ENCODE peak calls at places on chromosomes 13 and 19, in six cellular contexts. One of them, this sample, is unnamed.

GRCh38 chr13:26784704-26785639 is 24.4 kb upstream of the GPR12 start:
- DNase-seq in uterus: no peak
- DNase-seq in dorsolateral prefrontal cortex: no peak
- DNase-seq in sigmoid colon: no peak
- DNase-seq in mammary epithelial cell: no peak
- DNase-seq in body of pancreas: no peak
- DNase-seq in this sample: peak; percentile 1

GRCh38 chr13:44622701-44623100 is 46.6 kb upstream of the TSC22D1 start:
- DNase-seq in uterus: no peak
- DNase-seq in dorsolateral prefrontal cortex: no peak
- DNase-seq in mammary epithelial cell: no peak
- DNase-seq in body of pancreas: no peak
- DNase-seq in sigmoid colon: no peak
- DNase-seq in this sample: no peak

GRCh38 chr19:35845215-35846037 is 6.9 kb downstream of the NPHS1 start:
- DNase-seq in sigmoid colon: no peak
- DNase-seq in mammary epithelial cell: no peak
- DNase-seq in body of pancreas: peak; percentile 76
- DNase-seq in dorsolateral prefrontal cortex: no peak
- DNase-seq in uterus: no peak
- DNase-seq in this sample: no peak

GRCh38 chr13:43285891-43286602 is 262.7 kb downstream of the DNAJC15 start:
- DNase-seq in uterus: no peak
- DNase-seq in sigmoid colon: no peak
- DNase-seq in dorsolateral prefrontal cortex: no peak
- DNase-seq in mammary epithelial cell: no peak
- DNase-seq in body of pancreas: no peak
- DNase-seq in this sample: no peak

GRCh38 chr13:98490195-98490771 is 86.6 kb downstream of the STK24 start:
- DNase-seq in body of pancreas: no peak
- DNase-seq in mammary epithelial cell: no peak
- DNase-seq in dorsolateral prefrontal cortex: no peak
- DNase-seq in sigmoid colon: no peak
- DNase-seq in uterus: no peak
- DNase-seq in this sample: no peak

GRCh38 chr13:59261928-59262488 is 901.7 kb downstream of the DIAPH3 start:
- DNase-seq in sigmoid colon: no peak
- DNase-seq in body of pancreas: no peak
- DNase-seq in uterus: no peak
- DNase-seq in mammary epithelial cell: no peak
- DNase-seq in dorsolateral prefrontal cortex: no peak
- DNase-seq in this sample: peak; percentile 9

GRCh38 chr19:49438261-49438660 is 3.1 kb downstream of the SLC17A7 start:
- DNase-seq in uterus: no peak
- DNase-seq in body of pancreas: no peak
- DNase-seq in dorsolateral prefrontal cortex: peak; percentile 63
- DNase-seq in mammary epithelial cell: no peak
- DNase-seq in sigmoid colon: no peak
- DNase-seq in this sample: no peak

GRCh38 chr13:29456419-29456818 is 139.1 kb downstream of the SLC7A1 start:
- DNase-seq in uterus: no peak
- DNase-seq in mammary epithelial cell: no peak
- DNase-seq in dorsolateral prefrontal cortex: no peak
- DNase-seq in sigmoid colon: no peak
- DNase-seq in body of pancreas: no peak
- DNase-seq in this sample: no peak

GRCh38 chr13:109336730-109337129 is 449.7 kb downstream of the IRS2 start:
- DNase-seq in uterus: no peak
- DNase-seq in mammary epithelial cell: peak; percentile 65
- DNase-seq in body of pancreas: no peak
- DNase-seq in sigmoid colon: no peak
- DNase-seq in dorsolateral prefrontal cortex: no peak
- DNase-seq in this sample: no peak

GRCh38 chr19:42343344-42344110 is 18.1 kb downstream of the MEGF8 start:
- DNase-seq in body of pancreas: no peak
- DNase-seq in uterus: no peak
- DNase-seq in sigmoid colon: no peak
- DNase-seq in mammary epithelial cell: no peak
- DNase-seq in dorsolateral prefrontal cortex: no peak
- DNase-seq in this sample: no peak

GRCh38 chr19:33344210-33344609 is 29.3 kb upstream of the CEBPG start:
- DNase-seq in uterus: peak; percentile 20
- DNase-seq in sigmoid colon: peak; percentile 72
- DNase-seq in mammary epithelial cell: no peak
- DNase-seq in body of pancreas: peak; percentile 6
- DNase-seq in dorsolateral prefrontal cortex: no peak
- DNase-seq in this sample: no peak

GRCh38 chr19:11970174-11970573 is 5.3 kb downstream of the ZNF763 start:
- DNase-seq in mammary epithelial cell: no peak
- DNase-seq in dorsolateral prefrontal cortex: no peak
- DNase-seq in uterus: no peak
- DNase-seq in sigmoid colon: no peak
- DNase-seq in body of pancreas: no peak
- DNase-seq in this sample: no peak

GRCh38 chr19:32066056-32066455 is 279.4 kb upstream of the ZNF507 start:
- DNase-seq in uterus: no peak
- DNase-seq in sigmoid colon: no peak
- DNase-seq in mammary epithelial cell: peak; percentile 12
- DNase-seq in dorsolateral prefrontal cortex: no peak
- DNase-seq in body of pancreas: no peak
- DNase-seq in this sample: no peak

GRCh38 chr19:32063601-32064000 is 281.8 kb upstream of the ZNF507 start:
- DNase-seq in sigmoid colon: no peak
- DNase-seq in mammary epithelial cell: no peak
- DNase-seq in dorsolateral prefrontal cortex: no peak
- DNase-seq in body of pancreas: no peak
- DNase-seq in uterus: peak; percentile 15
- DNase-seq in this sample: no peak

GRCh38 chr19:32070101-32070500 is 275.3 kb upstream of the ZNF507 start:
- DNase-seq in body of pancreas: no peak
- DNase-seq in sigmoid colon: no peak
- DNase-seq in uterus: no peak
- DNase-seq in mammary epithelial cell: no peak
- DNase-seq in dorsolateral prefrontal cortex: no peak
- DNase-seq in this sample: no peak

GRCh38 chr19:32068805-32069204 is 276.6 kb upstream of the ZNF507 start:
- DNase-seq in sigmoid colon: no peak
- DNase-seq in dorsolateral prefrontal cortex: no peak
- DNase-seq in mammary epithelial cell: peak; percentile 30
- DNase-seq in body of pancreas: no peak
- DNase-seq in uterus: no peak
- DNase-seq in this sample: no peak

GRCh38 chr19:32067686-32068085 is 277.7 kb upstream of the ZNF507 start:
- DNase-seq in uterus: no peak
- DNase-seq in sigmoid colon: no peak
- DNase-seq in mammary epithelial cell: no peak
- DNase-seq in dorsolateral prefrontal cortex: no peak
- DNase-seq in body of pancreas: no peak
- DNase-seq in this sample: no peak
- TF ChIP-seq CTCF in uterus: no peak
- TF ChIP-seq CTCF in sigmoid colon: no peak
- TF ChIP-seq CTCF in mammary epithelial cell: no peak
- TF ChIP-seq CTCF in dorsolateral prefrontal cortex: no peak
- TF ChIP-seq CTCF in body of pancreas: no peak
- TF ChIP-seq CTCF in this sample: no peak

DNA sequence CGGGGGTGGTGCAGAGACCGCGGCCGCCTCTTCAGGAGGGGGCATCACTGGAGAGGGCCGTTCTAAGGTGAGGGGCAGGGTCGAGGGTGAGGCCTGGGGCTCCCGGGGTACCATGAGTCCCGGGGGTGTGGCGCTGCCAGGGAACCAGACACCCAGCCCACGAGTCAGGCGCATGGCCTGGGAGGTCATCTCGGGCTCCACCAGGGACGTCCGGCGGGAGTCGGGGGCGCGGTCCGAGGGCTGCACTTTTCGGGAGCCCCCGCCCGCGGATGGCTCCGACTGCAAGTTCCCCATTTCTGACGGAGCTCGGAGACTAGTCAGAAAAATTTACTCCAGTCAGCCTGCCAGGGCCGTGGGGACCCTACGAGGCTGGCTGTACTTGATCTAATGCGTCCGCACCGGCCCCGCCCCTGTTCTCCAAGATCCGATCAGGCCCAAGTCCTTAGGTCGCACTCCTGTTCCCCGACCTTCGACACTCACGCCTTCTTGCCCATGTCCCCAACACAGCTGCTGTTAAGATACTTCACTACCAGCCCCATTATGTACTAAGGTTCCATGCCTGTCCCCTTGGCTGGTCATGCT is 775 bp downstream of the GGN start:
- DNase-seq in uterus: no peak
- DNase-seq in sigmoid colon: no peak
- DNase-seq in mammary epithelial cell: no peak
- DNase-seq in body of pancreas: no peak
- DNase-seq in dorsolateral prefrontal cortex: no peak
- DNase-seq in this sample: no peak
- H3K4me3 ChIP-seq in uterus: peak overlapping the region; percentile 39
- H3K4me3 ChIP-seq in sigmoid colon: peak overlapping the region; percentile 44
- H3K4me3 ChIP-seq in mammary epithelial cell: peak overlapping the region; percentile 57
- H3K4me3 ChIP-seq in body of pancreas: no peak overlapping the region
- H3K4me3 ChIP-seq in dorsolateral prefrontal cortex: peak overlapping the region; percentile 69
- H3K4me3 ChIP-seq in this sample: no peak overlapping the region

GRCh38 chr13:70842062-70842644 is 733.9 kb upstream of the KLHL1 start:
- DNase-seq in body of pancreas: no peak
- DNase-seq in mammary epithelial cell: no peak
- DNase-seq in dorsolateral prefrontal cortex: no peak
- DNase-seq in sigmoid colon: no peak
- DNase-seq in uterus: no peak
- DNase-seq in this sample: no peak
- TF ChIP-seq CTCF in body of pancreas: no peak
- TF ChIP-seq CTCF in mammary epithelial cell: no peak
- TF ChIP-seq CTCF in dorsolateral prefrontal cortex: no peak
- TF ChIP-seq CTCF in sigmoid colon: no peak
- TF ChIP-seq CTCF in uterus: no peak
- TF ChIP-seq CTCF in this sample: no peak

GRCh38 chr19:38360839-38361631 is 13.3 kb upstream of the PSMD8 start:
- DNase-seq in body of pancreas: no peak
- DNase-seq in sigmoid colon: no peak
- DNase-seq in mammary epithelial cell: no peak
- DNase-seq in uterus: no peak
- DNase-seq in dorsolateral prefrontal cortex: no peak
- DNase-seq in this sample: no peak
- H3K4me3 ChIP-seq in body of pancreas: no peak overlapping the region
- H3K4me3 ChIP-seq in sigmoid colon: peak overlapping the region; percentile 56
- H3K4me3 ChIP-seq in mammary epithelial cell: peak overlapping the region; percentile 59
- H3K4me3 ChIP-seq in uterus: peak overlapping the region; percentile 36
- H3K4me3 ChIP-seq in dorsolateral prefrontal cortex: peak overlapping the region; percentile 63
- H3K4me3 ChIP-seq in this sample: no peak overlapping the region

DNA sequence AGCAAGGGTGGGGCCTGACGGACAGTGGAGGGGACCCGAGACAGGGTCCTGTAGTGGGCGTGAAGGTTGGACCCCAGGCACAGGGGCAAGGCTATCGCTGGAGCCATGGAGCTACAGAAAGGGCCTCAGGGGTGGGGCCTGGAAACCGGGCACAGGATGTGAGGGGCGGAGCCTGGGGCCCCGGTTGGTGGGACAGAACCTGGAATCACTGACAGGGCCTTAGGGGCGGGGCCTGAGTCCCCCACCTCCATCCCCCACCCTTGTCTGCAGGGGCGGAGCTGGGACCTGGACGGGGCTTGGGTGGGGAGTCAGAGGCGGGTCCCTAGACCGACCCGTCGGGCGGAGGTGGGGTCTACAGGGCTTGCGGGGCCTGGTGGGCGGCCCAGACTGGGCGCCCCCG is 26.0 kb downstream of the DCAF15 start:
- DNase-seq in uterus: peak; percentile 92
- DNase-seq in body of pancreas: peak; percentile 76
- DNase-seq in sigmoid colon: peak; percentile 94
- DNase-seq in mammary epithelial cell: no peak
- DNase-seq in dorsolateral prefrontal cortex: peak; percentile 67
- DNase-seq in this sample: no peak
- TF ChIP-seq CTCF in uterus: no peak
- TF ChIP-seq CTCF in body of pancreas: no peak
- TF ChIP-seq CTCF in sigmoid colon: no peak
- TF ChIP-seq CTCF in mammary epithelial cell: no peak
- TF ChIP-seq CTCF in dorsolateral prefrontal cortex: no peak
- TF ChIP-seq CTCF in this sample: no peak

DNA sequence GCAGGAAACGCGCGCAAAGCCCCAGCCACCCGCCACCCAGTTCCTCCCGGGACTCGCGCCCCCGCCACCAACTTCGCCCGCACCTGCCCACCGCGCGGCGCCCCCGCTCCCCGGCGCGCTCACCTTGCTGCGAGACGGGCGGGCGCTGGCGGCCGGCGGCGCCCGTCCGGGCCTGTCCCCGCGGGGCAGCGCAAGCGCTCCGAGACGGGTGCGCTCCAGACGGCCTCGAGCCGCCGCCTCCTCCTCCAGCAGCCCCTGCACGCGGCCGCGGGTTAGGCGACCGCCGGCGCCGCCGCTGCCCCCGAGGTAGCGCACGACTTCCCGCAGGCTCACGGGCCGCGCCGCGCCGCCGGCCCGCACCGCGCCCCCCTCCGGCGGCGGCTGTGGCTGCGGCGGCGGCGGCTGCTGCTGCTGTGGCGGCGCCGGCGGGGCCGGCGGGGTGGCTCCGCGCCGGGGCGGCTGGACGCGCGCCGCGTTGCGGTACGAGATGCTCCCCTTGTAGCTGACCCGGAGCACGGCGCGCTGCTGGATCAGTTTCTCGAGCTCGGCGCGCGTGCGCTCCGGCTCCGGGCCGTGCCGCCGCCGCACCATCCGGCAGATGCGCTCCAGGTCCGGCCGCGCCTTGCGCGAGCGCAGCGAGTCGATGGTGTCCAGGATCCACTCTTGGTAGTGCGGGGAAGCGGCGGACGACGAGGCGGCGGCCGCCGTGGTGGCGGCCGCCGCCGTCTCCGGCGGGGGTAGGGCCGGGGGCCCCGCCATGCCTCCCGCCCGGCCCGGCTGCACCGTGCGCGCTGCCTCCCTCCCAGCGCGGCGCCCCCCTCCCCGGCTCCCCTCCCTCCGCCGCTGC is 666 bp downstream of the SAMD1 start:
- DNase-seq in dorsolateral prefrontal cortex: peak; percentile 71
- DNase-seq in uterus: no peak
- DNase-seq in mammary epithelial cell: peak; percentile 68
- DNase-seq in sigmoid colon: no peak
- DNase-seq in body of pancreas: peak; percentile 49
- DNase-seq in this sample: peak; percentile 83
- H3K4me3 ChIP-seq in dorsolateral prefrontal cortex: peak overlapping the region; percentile 84
- H3K4me3 ChIP-seq in uterus: peak overlapping the region; percentile 50
- H3K4me3 ChIP-seq in mammary epithelial cell: peak overlapping the region; percentile 70
- H3K4me3 ChIP-seq in sigmoid colon: peak overlapping the region; percentile 69
- H3K4me3 ChIP-seq in body of pancreas: peak overlapping the region; percentile 35
- H3K4me3 ChIP-seq in this sample: peak overlapping the region; percentile 64

DNA sequence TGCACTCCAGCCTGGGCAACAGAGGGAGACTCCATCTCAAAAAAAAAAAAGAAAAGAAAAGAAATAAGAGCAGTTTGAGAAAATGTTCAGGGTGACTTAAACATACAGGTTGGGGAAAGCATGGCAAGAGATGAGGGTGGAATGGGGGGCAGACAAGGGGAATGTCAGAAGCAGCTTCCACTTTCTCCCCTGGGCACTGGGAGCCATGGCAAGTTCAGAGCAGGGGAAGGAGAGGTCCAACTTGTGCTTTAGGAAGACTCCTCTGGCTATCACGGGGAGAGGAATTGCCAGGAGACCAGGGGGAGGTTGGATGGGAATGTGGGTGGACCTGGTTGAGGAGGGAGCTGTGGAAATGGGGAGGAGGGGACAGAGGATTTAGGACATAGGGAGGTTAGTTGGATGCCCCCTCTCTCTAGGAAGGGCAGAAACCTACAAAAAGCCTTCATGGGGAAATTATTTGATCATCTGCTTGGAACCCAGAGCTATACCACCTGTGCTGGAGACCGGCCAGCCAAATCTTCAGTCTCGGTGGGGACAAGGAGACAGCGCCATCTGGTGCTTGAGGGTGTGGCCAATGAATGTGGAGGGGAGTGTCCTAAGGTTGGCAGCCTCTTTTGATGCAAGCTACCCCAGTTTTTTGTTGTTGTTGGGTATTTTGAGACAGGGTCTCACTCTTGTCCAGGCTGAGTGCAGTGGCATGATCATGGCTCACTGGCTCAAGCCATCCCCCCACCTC is 7.3 kb upstream of the STRN4 start:
- DNase-seq in dorsolateral prefrontal cortex: no peak
- DNase-seq in body of pancreas: peak; percentile 77
- DNase-seq in sigmoid colon: no peak
- DNase-seq in uterus: peak; percentile 67
- DNase-seq in mammary epithelial cell: peak; percentile 29
- DNase-seq in this sample: peak; percentile 76
- TF ChIP-seq CTCF in dorsolateral prefrontal cortex: no peak
- TF ChIP-seq CTCF in body of pancreas: peak; percentile 36
- TF ChIP-seq CTCF in sigmoid colon: no peak
- TF ChIP-seq CTCF in uterus: peak; percentile 12
- TF ChIP-seq CTCF in mammary epithelial cell: peak; percentile 55
- TF ChIP-seq CTCF in this sample: peak; percentile 71

This sample was measured in GM12865.